ENCODE peak calls at places on chromosomes 4 and X, in eight cellular contexts. D is HEK293T; Q is foreskin fibroblast; J is EH; L is fibroblast of mammary gland; C is CD4-positive, alpha-beta memory T cell; F is heart right ventricle; R is H4. S is an unnamed sample.
A peak's percentile ranks its signal among the peaks of the same experiment; 100 is the strongest.

GRCh38 chr4:48943387-48943786 is 36.8 kb upstream of the OCIAD2 start:
- DNase-seq in R (peak; percentile 38), F (no peak), J (no peak), C (no peak), Q (peak; percentile 14), D (peak; percentile 15), L (no peak), S (no peak)

GRCh38 chr4:39975488-39976089 is 2.1 kb downstream of the PDS5A start:
- DNase-seq in F (no peak), C (no peak), D (no peak), Q (peak; percentile 75), L (peak; percentile 78), J (peak; percentile 47), R (no peak), S (no peak)

GRCh38 chr4:150746156-150746555 is 164.2 kb downstream of the MAB21L2 start:
- DNase-seq in R (no peak), C (no peak), D (no peak), Q (peak; percentile 42), L (peak; percentile 27), J (peak; percentile 76), F (no peak), S (no peak)

GRCh38 chrX:154444001-154444754 is at the start of gene FAM50A:
- DNase-seq in C (peak; percentile 67), R (peak; percentile 52), F (peak; percentile 85), L (peak; percentile 43), Q (peak; percentile 88), D (peak; percentile 90), J (peak; percentile 74), S (peak; percentile 45)

GRCh38 chr4:151931563-151931962 is 170.8 kb upstream of the GATB start:
- DNase-seq in L (no peak), R (no peak), Q (no peak), F (no peak), J (peak; percentile 1), C (no peak), D (no peak), S (no peak)

GRCh38 chrX:19627081-19627480 is 111.8 kb upstream of the MAP3K15 start:
- DNase-seq in D (no peak), R (no peak), Q (peak; percentile 14), L (peak; percentile 5), F (peak; percentile 21), J (no peak), C (no peak), S (no peak)

GRCh38 chrX:46328133-46328532 is 217.1 kb downstream of the ZNF674 start:
- DNase-seq in C (no peak), Q (no peak), L (no peak), R (no peak), F (no peak), J (no peak), D (no peak), S (no peak)

GRCh38 chr4:182593864-182594263 is 323.3 kb downstream of the DCTD start:
- DNase-seq in Q (no peak), L (peak; percentile 24), R (no peak), J (peak; percentile 28), D (no peak), C (no peak), F (no peak), S (no peak)

GRCh38 chr4:81369898-81370297 is 101.8 kb downstream of the RASGEF1B start:
- DNase-seq in L (no peak), Q (peak; percentile 36), C (no peak), J (no peak), R (no peak), F (no peak), D (no peak), S (no peak)

S was measured in GDM1.